ENCODE peak calls at places on chromosomes 6 and 20, in five cellular contexts. X, F, V, B and W are unnamed samples.

GRCh38 chr6:24991748-24992467 is 56.1 kb upstream of the RIPOR2 start:
- DNase-seq in V (peak), B (no peak), X (peak), F (no peak), W (no peak)

GRCh38 chr20:51526754-51527153 is 15.8 kb downstream of the NFATC2 start:
- DNase-seq in V (no peak), X (no peak), B (no peak), F (no peak), W (no peak)

GRCh38 chr6:15791401-15792137 is 128.7 kb upstream of the DTNBP1 start:
- DNase-seq in V (no peak), F (no peak), X (no peak), B (no peak), W (no peak)

GRCh38 chr6:136723780-136724179 is 68.5 kb downstream of the MAP3K5 start:
- DNase-seq in V (no peak), F (no peak), B (no peak), X (no peak), W (no peak)

GRCh38 chr6:163416640-163417253 is 2.2 kb downstream of the QKI start:
- DNase-seq in V (peak), B (peak), F (peak), X (peak), W (peak)

GRCh38 chr6:7260291-7261029 is 52.5 kb downstream of the SSR1 start:
- DNase-seq in X (no peak), V (no peak), F (peak), B (no peak), W (no peak)

GRCh38 chr6:55985309-55985708 is 109.9 kb upstream of the BMP5 start:
- DNase-seq in B (no peak), F (no peak), X (no peak), V (no peak), W (no peak)

GRCh38 chr6:56851104-56851503 is 103.8 kb upstream of the BEND6 start:
- DNase-seq in V (peak), X (peak), F (no peak), B (no peak), W (no peak)

GRCh38 chr20:31842471-31843157 is 2.8 kb downstream of the FOXS1 start:
- DNase-seq in V (peak), X (peak), B (no peak), F (peak), W (no peak)

GRCh38 chr6:76817429-76817828 is 645.9 kb downstream of the HTR1B start:
- DNase-seq in B (no peak), F (peak), V (no peak), X (no peak), W (no peak)

GRCh38 chr6:35140991-35141720 is at the start of gene TCP11:
- DNase-seq in X (no peak), F (peak), V (no peak), B (no peak), W (no peak)

GRCh38 chr6:21691685-21692346 is 98.3 kb downstream of the SOX4 start:
- DNase-seq in V (no peak), B (no peak), X (no peak), F (no peak), W (no peak)

GRCh38 chr6:110949679-110950285 is 8.7 kb upstream of the GTF3C6 start:
- DNase-seq in V (no peak), X (peak), F (no peak), B (no peak), W (no peak)

GRCh38 chr20:24950836-24951525 is 1.9 kb downstream of the CST7 start:
- DNase-seq in X (no peak), B (no peak), F (no peak), V (no peak), W (no peak)

GRCh38 chr20:55649254-55649653 is 356.1 kb downstream of the CBLN4 start:
- DNase-seq in V (no peak), B (no peak), X (no peak), F (no peak), W (no peak)

GRCh38 chr20:39248851-39249485 is 286.8 kb downstream of the DHX35 start:
- DNase-seq in X (no peak), V (no peak), F (no peak), B (no peak), W (no peak)

GRCh38 chr6:13354331-13355042 is 26.1 kb upstream of the TBC1D7 start:
- DNase-seq in X (peak), F (no peak), B (peak), V (no peak), W (peak)

GRCh38 chr6:20789162-20789561 is 254.9 kb downstream of the CDKAL1 start:
- DNase-seq in V (no peak), F (no peak), B (no peak), X (peak), W (no peak)

GRCh38 chr6:163707385-163708355 is 293.2 kb downstream of the QKI start:
- DNase-seq in X (no peak), F (no peak), V (no peak), B (no peak), W (no peak)

GRCh38 chr6:130968486-130968885 is 94.6 kb downstream of the EPB41L2 start:
- DNase-seq in X (no peak), F (no peak), B (no peak), V (no peak), W (no peak)

GRCh38 chr6:53361549-53362031 is 12.8 kb upstream of the ELOVL5 start:
- DNase-seq in V (no peak), B (no peak), X (no peak), F (no peak), W (no peak)

GRCh38 chr20:29079769-29080690 is 2177.4 kb upstream of the DEFB115 start:
- DNase-seq in X (peak), B (no peak), V (no peak), F (no peak), W (no peak)

GRCh38 chr6:162474722-162475121 is 252.8 kb downstream of the PRKN start:
- DNase-seq in X (no peak), B (no peak), F (no peak), V (no peak), W (no peak)

GRCh38 chr6:133947302-133947900 is 5.6 kb upstream of the TBPL1 start:
- DNase-seq in X (no peak), B (no peak), V (no peak), F (no peak), W (no peak)

GRCh38 chr6:74946961-74947360 is 258.9 kb downstream of the COL12A1 start:
- DNase-seq in F (no peak), V (no peak), B (no peak), X (peak), W (peak)

GRCh38 chr6:158926429-158926828 is 73.6 kb downstream of the RSPH3 start:
- DNase-seq in F (no peak), B (no peak), X (peak), V (no peak), W (peak)

GRCh38 chr6:15365273-15365687 is 119.4 kb downstream of the JARID2 start:
- DNase-seq in V (peak), F (no peak), B (peak), X (peak), W (peak)

GRCh38 chr6:44966449-44967091 is 361.6 kb upstream of the RUNX2 start:
- DNase-seq in F (no peak), X (peak), B (peak), V (no peak), W (peak)

GRCh38 chr6:138349891-138350290 is 27.8 kb upstream of the SMIM28 start:
- DNase-seq in V (no peak), X (peak), F (no peak), B (no peak), W (peak)

GRCh38 chr20:63543131-63543530 is 4.4 kb downstream of the SRMS start:
- DNase-seq in B (no peak), F (no peak), V (no peak), X (no peak), W (no peak)

GRCh38 chr20:2244993-2245392 is 50.8 kb upstream of the TGM3 start:
- DNase-seq in B (no peak), V (peak), X (no peak), F (no peak), W (no peak)
- TF ChIP-seq CTCF in B (no peak), V (no peak), X (no peak), F (no peak), W (no peak)

GRCh38 chr6:154656660-154657059 is 76.6 kb upstream of the SCAF8 start:
- DNase-seq in X (no peak), V (no peak), B (no peak), F (no peak), W (no peak)

DNA sequence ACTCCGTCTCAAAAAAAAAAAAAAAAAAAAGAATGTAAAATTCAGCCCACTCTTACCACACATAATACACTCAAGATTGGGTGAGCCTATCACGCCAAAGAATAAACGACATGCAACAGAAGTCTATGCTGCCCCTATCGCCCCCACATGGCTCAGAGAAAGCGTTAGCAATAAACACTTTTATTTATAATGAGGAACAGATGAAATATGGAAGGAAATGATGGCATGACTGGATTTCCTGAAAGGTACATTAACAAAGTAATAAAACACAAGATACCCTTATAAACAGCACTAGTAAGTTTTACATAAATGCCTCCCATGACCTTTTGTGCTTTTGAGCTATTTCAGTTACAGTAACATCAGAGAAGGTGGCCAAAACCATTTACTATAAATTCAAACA is 71.5 kb upstream of the SCAF8 start:
- DNase-seq in V (no peak), F (no peak), B (peak), X (peak), W (no peak)
- TF ChIP-seq CTCF in V (no peak), F (no peak), B (peak), X (peak), W (no peak)

GRCh38 chr20:16902657-16903056 is 154.5 kb downstream of the OTOR start:
- DNase-seq in F (no peak), X (no peak), B (no peak), V (no peak), W (no peak)

DNA sequence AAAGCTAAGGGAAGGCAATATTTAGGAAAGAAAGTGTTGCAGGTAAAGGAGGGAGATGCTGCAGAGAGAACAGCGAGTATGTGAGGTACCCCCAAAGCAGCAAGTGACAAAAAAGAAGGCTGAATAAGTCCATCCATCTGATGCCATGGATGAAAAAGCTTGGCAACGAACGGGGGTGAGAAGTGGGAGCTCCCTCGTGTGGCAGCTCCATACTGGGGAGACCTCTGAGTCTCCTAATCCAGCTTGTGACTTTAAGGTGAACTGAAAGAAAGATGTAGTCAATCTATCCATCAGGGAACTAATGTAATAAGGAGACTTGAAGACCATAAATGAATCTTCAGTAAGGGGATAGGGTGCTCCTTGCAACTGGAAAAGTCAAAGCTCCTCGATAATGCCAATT is 156.6 kb downstream of the OTOR start:
- DNase-seq in B (no peak), F (no peak), V (no peak), X (no peak), W (no peak)
- TF ChIP-seq CTCF in B (peak), F (no peak), V (no peak), X (no peak), W (no peak)

DNA sequence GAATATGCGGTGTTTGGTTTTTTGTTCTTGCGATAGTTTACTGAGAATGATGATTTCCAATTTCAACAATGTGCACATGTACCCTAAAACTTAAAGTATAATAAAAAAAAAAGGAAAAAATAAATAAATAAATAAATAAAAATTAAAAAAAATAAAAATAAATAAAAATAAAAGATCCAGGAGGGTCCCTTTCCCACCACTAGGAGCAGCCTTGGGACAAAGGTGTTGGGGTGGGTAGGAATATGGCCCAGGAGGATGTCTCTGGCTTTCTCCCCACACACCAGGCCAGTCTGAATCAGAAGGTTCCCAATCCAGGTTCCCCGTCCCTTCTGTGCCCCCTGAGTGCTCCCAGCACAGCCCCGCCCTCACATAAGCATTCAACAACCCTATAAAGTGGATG is 9.5 kb downstream of the LRFN2 start:
- DNase-seq in B (no peak), V (no peak), F (no peak), X (no peak), W (no peak)
- TF ChIP-seq CTCF in B (no peak), V (no peak), F (no peak), X (peak), W (no peak)

DNA sequence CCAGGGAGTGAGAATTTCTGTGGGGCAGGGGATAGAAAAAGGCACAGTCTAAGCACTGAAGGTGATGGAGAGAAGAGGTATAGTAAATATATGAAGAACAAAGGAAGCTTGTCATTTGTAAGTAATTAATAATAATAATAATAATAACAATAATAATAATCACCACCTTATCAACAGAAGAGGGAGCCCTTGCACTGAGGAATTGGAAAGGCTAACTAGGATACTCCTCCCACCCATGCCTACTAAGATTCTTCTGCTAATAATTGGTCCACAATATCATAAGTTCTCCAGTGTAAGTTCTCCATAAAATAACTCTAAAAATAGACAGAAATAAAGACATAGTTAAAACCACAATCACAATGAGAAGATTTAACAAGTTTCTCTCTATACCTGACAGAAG is 912 bp upstream of the OR12D3 start:
- DNase-seq in B (no peak), F (no peak), X (peak), V (no peak), W (no peak)
- TF ChIP-seq CTCF in B (no peak), F (no peak), X (peak), V (no peak), W (no peak)